ENCODE peak calls at places on chromosome 14, in four cellular contexts. V, E, M and N are unnamed samples.

GRCh38 chr14:98871796-98872195 is 400.2 kb downstream of the BCL11B start:
- DNase-seq in V (no peak), E (peak), M (no peak), N (no peak)

GRCh38 chr14:104844306-104845032 is 20.6 kb upstream of the CEP170B start:
- DNase-seq in V (no peak), E (no peak), M (peak), N (no peak)

GRCh38 chr14:61474021-61474420 is 152.6 kb downstream of the PRKCH start:
- DNase-seq in V (no peak), E (no peak), M (no peak), N (no peak)

GRCh38 chr14:59438148-59438766 is 26.9 kb downstream of the GPR135 start:
- DNase-seq in V (no peak), E (no peak), M (no peak), N (no peak)

GRCh38 chr14:70792939-70793338 is 16.4 kb downstream of the MAP3K9 start:
- DNase-seq in V (no peak), E (no peak), M (no peak), N (no peak)

GRCh38 chr14:92690171-92691011 is 58.0 kb downstream of the LGMN start:
- DNase-seq in V (peak), E (no peak), M (peak), N (no peak)

GRCh38 chr14:91008759-91009409 is 51.6 kb downstream of the RPS6KA5 start:
- DNase-seq in V (no peak), E (no peak), M (no peak), N (no peak)

GRCh38 chr14:100747021-100747586 is 20.4 kb downstream of the DLK1 start:
- DNase-seq in V (no peak), E (no peak), M (peak), N (no peak)

GRCh38 chr14:81303258-81303935 is 82.6 kb upstream of the GTF2A1 start:
- DNase-seq in V (peak), E (peak), M (peak), N (peak)

GRCh38 chr14:104666981-104667380 is 22.4 kb upstream of the INF2 start:
- DNase-seq in V (no peak), E (no peak), M (no peak), N (no peak)

GRCh38 chr14:26170885-26171284 is 426.9 kb downstream of the NOVA1 start:
- DNase-seq in V (no peak), E (no peak), M (no peak), N (no peak)

GRCh38 chr14:63343878-63344277 is 25.1 kb upstream of the GPHB5 start:
- DNase-seq in V (no peak), E (no peak), M (no peak), N (no peak)

GRCh38 chr14:96221841-96222240 is 17.2 kb downstream of the BDKRB2 start:
- DNase-seq in V (no peak), E (no peak), M (no peak), N (no peak)

GRCh38 chr14:71803539-71804260 is 128.5 kb upstream of the RGS6 start:
- DNase-seq in V (no peak), E (no peak), M (no peak), N (no peak)

GRCh38 chr14:52733824-52734223 is 3.9 kb downstream of the STYX start:
- DNase-seq in V (no peak), E (no peak), M (no peak), N (no peak)

GRCh38 chr14:71932229-71932951 is at the start of gene RGS6:
- DNase-seq in V (peak), E (no peak), M (peak), N (no peak)

GRCh38 chr14:106844608-106845285 is 1318.4 kb downstream of the TMEM121 start:
- DNase-seq in V (peak), E (peak), M (peak), N (no peak)

GRCh38 chr14:97412933-97413574 is 615.9 kb downstream of the VRK1 start:
- DNase-seq in V (no peak), E (no peak), M (no peak), N (no peak)

GRCh38 chr14:94139006-94139405 is 9.6 kb upstream of the IFI27L2 start:
- DNase-seq in V (no peak), E (no peak), M (no peak), N (no peak)

GRCh38 chr14:64778114-64778754 is 74.0 kb downstream of the PLEKHG3 start:
- DNase-seq in V (no peak), E (no peak), M (no peak), N (no peak)

GRCh38 chr14:104515059-104515810 is 64.3 kb upstream of the C14orf180 start:
- DNase-seq in V (no peak), E (no peak), M (no peak), N (no peak)

DNA sequence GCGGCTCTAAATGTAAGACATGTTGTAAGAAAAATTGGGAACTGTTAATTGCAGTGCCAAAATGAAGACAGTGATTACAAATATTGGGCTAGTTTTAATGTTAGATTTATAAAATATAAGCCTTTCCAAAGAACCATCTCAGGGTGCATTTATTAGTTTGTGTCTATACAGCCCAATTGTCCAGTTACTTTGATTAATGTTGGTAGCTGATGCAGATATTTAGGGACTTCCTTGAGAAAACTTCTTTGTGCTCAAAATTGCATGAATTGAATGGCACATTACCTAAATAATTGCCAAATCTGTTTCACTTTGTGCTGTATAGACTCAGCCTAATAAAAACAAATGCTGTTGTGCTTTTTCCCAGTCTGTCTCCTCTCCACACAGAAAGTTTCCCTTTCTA is 83.7 kb downstream of the DAD1 start:
- DNase-seq in V (no peak), E (no peak), M (no peak), N (no peak)
- H3K4me3 ChIP-seq in V (no peak), E (no peak), M (no peak), N (no peak)

DNA sequence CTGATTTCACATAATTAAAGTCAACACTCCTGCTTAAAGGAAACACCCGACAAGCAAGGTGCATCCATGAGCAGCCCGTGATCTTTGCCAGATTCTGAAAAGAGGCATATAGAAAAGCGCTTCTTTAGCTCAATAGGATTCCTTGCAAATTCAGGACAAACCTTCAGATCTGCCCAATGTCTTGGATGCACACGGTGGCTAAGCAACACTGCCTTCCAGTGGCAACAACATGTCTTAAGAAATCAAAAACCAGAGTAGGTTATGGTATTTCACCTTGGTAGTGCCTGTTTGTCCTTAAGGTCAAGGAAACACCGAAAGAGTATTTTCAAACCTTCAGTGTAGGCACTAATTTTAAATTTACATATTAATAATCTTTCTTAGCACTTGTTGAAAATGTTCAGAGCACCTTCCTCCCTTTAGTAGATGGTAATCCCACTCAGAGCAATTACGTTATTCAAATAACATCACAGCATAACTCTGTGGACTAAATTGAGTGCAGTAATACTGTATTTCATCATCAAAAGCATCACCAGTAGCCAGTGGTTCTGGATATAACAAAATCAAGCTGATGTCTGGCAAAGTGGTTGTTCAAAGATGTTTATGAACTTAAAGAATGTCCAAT is 58.0 kb upstream of the CDKN3 start:
- DNase-seq in V (no peak), E (no peak), M (no peak), N (no peak)
- TF ChIP-seq CTCF in V (no peak), E (no peak), M (peak), N (peak)

GRCh38 chr14:22599349-22599748 is 1.2 kb downstream of the ABHD4 start:
- DNase-seq in V (no peak), E (no peak), M (no peak), N (no peak)
- H3K4me3 ChIP-seq in V (no peak), E (peak), M (peak), N (peak)

GRCh38 chr14:89013698-89014569 is 189.5 kb downstream of the TTC8 start:
- DNase-seq in V (no peak), E (no peak), M (no peak), N (no peak)

GRCh38 chr14:89014570-89014847 is 190.1 kb downstream of the TTC8 start:
- DNase-seq in V (no peak), E (no peak), M (no peak), N (no peak)

GRCh38 chr14:89012272-89013097 is 188.0 kb downstream of the TTC8 start:
- DNase-seq in V (no peak), E (no peak), M (no peak), N (no peak)

GRCh38 chr14:89011727-89012271 is 187.3 kb downstream of the TTC8 start:
- DNase-seq in V (no peak), E (no peak), M (no peak), N (no peak)

DNA sequence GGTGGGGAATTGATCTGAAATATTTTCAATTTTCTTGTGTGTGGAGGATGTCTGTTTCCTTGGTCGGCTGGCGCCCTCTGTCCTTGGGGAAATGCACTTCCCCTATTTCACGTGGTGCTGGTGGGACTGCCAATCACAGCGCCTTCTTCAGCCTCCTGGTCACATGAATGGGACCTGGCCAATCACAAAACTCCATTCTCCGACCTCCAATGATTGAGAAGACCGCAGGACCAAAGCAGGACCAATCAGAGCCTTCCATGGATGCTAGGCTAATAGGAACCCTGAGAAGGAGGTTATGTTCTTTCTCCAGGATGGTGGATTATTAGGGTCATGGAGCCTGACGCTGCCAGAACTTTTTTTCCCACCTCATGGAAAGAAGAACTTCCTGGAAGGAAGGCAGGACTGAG is 188.7 kb downstream of the TTC8 start:
- DNase-seq in V (peak), E (no peak), M (peak), N (no peak)
- TF ChIP-seq CTCF in V (no peak), E (no peak), M (peak), N (peak)